ENCODE peak calls at places on chromosome 18, in eight cellular contexts. V is Caki2; L is AML-193; W is NCI-H2107; A is omental fat pad; X is GM20000; O is stimulated activated CD4-positive, alpha-beta T cell treated with anti-CD3 and anti-CD28 coated beads, TNF-alpha, amount 100 ng/mL, for 48 hours; D is DMS153. T is an unnamed sample.

GRCh38 chr18:55748227-55748738 is 160.3 kb upstream of the TCF4 start:
- DNase-seq in V (no peak), L (no peak), W (no peak), A (no peak), X (no peak), O (no peak), D (no peak), T (no peak)

GRCh38 chr18:26804474-26804873 is 61.0 kb downstream of the AQP4 start:
- DNase-seq in V (no peak), L (peak), W (no peak), A (no peak), X (no peak), O (no peak), D (no peak), T (no peak)

GRCh38 chr18:77858331-77858730 is 608.7 kb downstream of the GALR1 start:
- DNase-seq in V (no peak), L (no peak), W (peak), A (no peak), X (no peak), O (no peak), D (peak), T (no peak)

GRCh38 chr18:50507120-50507590 is 52.7 kb upstream of the MAPK4 start:
- DNase-seq in V (no peak), L (no peak), W (peak), A (no peak), X (peak), O (no peak), D (no peak), T (peak)

GRCh38 chr18:50819027-50819726 is 639 bp downstream of the MRO start:
- DNase-seq in V (peak), L (no peak), W (no peak), A (no peak), X (no peak), O (no peak), D (no peak), T (no peak)

GRCh38 chr18:21361297-21361880 is 119.4 kb downstream of the GREB1L start:
- DNase-seq in V (no peak), L (no peak), W (no peak), A (no peak), X (no peak), O (no peak), D (no peak), T (no peak)

GRCh38 chr18:11676867-11677266 is 12.2 kb upstream of the GNAL start:
- DNase-seq in V (peak), L (no peak), W (no peak), A (no peak), X (no peak), O (no peak), D (no peak), T (no peak)

GRCh38 chr18:79528846-79529245 is 133.1 kb downstream of the NFATC1 start:
- DNase-seq in V (peak), L (peak), W (no peak), A (peak), X (peak), O (peak), D (peak), T (peak)

GRCh38 chr18:77777126-77777525 is 527.5 kb downstream of the GALR1 start:
- DNase-seq in V (no peak), L (no peak), W (no peak), A (no peak), X (no peak), O (no peak), D (no peak), T (no peak)

GRCh38 chr18:41372266-41372665 is 582.8 kb upstream of the PIK3C3 start:
- DNase-seq in V (no peak), L (no peak), W (no peak), A (no peak), X (no peak), O (no peak), D (no peak), T (no peak)

GRCh38 chr18:63905361-63905760 is 2.4 kb upstream of the SERPINB10 start:
- DNase-seq in V (no peak), L (no peak), W (no peak), A (no peak), X (no peak), O (no peak), D (no peak), T (no peak)

GRCh38 chr18:69257861-69258458 is 142.7 kb upstream of the DOK6 start:
- DNase-seq in V (no peak), L (no peak), W (no peak), A (no peak), X (no peak), O (no peak), D (no peak), T (no peak)

GRCh38 chr18:46567196-46567595 is 89.8 kb downstream of the LOXHD1 start:
- DNase-seq in V (no peak), L (no peak), W (no peak), A (no peak), X (no peak), O (no peak), D (no peak), T (no peak)

GRCh38 chr18:13319629-13320028 is 101.1 kb downstream of the LDLRAD4 start:
- DNase-seq in V (no peak), L (no peak), W (no peak), A (no peak), X (no peak), O (no peak), D (no peak), T (no peak)

GRCh38 chr18:43574974-43575373 is 297.7 kb upstream of the SYT4 start:
- DNase-seq in V (no peak), L (no peak), W (no peak), A (no peak), X (no peak), O (no peak), D (peak), T (no peak)

GRCh38 chr18:22557160-22557941 is 139.6 kb upstream of the CTAGE1 start:
- DNase-seq in V (no peak), L (peak), W (no peak), A (no peak), X (no peak), O (no peak), D (no peak), T (no peak)

T was measured in aorta.